ENCODE peak calls at places on chromosomes 3 and 15, in six cellular contexts. C, J, M, H, N and S are unnamed samples.

GRCh38 chr3:156382458-156383346 is 172.2 kb downstream of the SSR3 start:
- DNase-seq in M (peak; percentile 65), H (peak; percentile 52), J (no peak), C (peak; percentile 47), N (peak; percentile 24), S (peak; percentile 41)

GRCh38 chr3:75334299-75334698 is 329.8 kb upstream of the FRG2C start:
- DNase-seq in N (no peak), H (no peak), M (no peak), J (no peak), C (no peak), S (no peak)

GRCh38 chr3:186097663-186098451 is 11.0 kb downstream of the ETV5 start:
- DNase-seq in M (peak; percentile 71), J (no peak), C (peak; percentile 91), H (peak; percentile 52), N (peak; percentile 99), S (peak; percentile 78)

GRCh38 chr3:193595939-193596487 is 3.0 kb downstream of the OPA1 start:
- DNase-seq in C (no peak), M (no peak), J (no peak), N (no peak), H (no peak), S (no peak)

GRCh38 chr15:99476413-99477222 is 89.2 kb upstream of the MEF2A start:
- DNase-seq in N (peak; percentile 73), J (no peak), H (no peak), C (peak; percentile 87), M (no peak), S (peak; percentile 100)

GRCh38 chr15:60554494-60554893 is 75.6 kb upstream of the ICE2 start:
- DNase-seq in C (no peak), J (no peak), N (no peak), M (no peak), H (no peak), S (no peak)

GRCh38 chr3:136106101-136106500 is 90.0 kb downstream of the MSL2 start:
- DNase-seq in J (no peak), N (no peak), H (no peak), M (no peak), C (no peak), S (no peak)

GRCh38 chr15:70231484-70231883 is 133.8 kb upstream of the TLE3 start:
- DNase-seq in C (no peak), H (no peak), N (no peak), M (no peak), J (no peak), S (no peak)

GRCh38 chr15:98941595-98942255 is 65.9 kb downstream of the PGPEP1L start:
- DNase-seq in C (peak; percentile 71), N (no peak), J (no peak), M (no peak), H (no peak), S (no peak)

GRCh38 chr15:99706557-99707303 is 26.5 kb downstream of the LYSMD4 start:
- DNase-seq in M (no peak), H (no peak), N (no peak), C (no peak), J (no peak), S (no peak)

GRCh38 chr3:45612918-45613602 is 18.5 kb downstream of the LIMD1 start:
- DNase-seq in J (peak; percentile 91), H (no peak), C (no peak), M (no peak), N (no peak), S (peak; percentile 23)

GRCh38 chr3:114144909-114145688 is 33.8 kb downstream of the DRD3 start:
- DNase-seq in J (no peak), C (peak; percentile 5), H (no peak), N (no peak), M (no peak), S (peak; percentile 94)

DNA sequence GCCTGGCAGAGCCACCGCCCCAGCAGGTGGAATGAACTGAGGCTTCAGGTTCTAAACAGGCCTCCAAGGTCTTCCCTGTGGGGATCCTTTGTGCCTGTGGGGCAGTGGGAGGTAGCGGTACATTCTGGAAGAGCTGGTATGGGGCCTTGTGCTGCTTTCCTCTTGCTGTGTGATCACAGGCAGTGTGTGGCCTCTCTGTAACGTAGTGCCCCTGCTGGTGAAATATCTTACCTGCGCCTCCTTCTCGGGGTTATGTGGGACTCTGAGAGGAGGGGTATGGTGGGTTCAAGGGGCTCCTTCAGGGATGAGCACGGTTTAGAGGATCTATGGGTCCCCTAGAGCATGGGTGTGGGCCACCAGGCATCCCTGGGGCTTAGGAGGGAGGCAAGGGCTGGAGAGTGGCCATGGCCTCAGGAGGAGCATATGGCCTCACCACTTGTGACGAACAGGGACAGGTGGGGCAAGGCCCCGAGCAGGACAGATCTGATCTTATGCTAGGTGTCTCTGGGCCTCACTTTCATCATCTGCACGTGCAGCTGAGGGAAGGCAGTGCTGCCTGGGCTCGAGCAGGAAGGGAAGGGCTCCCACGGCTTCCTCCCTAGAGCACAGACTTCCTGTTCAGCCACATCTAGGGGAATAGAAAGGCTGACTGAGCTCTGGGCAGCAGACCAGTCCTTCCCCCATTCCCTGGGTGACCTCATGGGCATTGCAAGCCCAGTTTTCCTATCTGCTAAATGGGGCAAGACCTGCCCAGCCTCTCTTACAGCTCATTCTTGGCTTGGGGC is 1.9 kb upstream of the ALS2CL start:
- DNase-seq in N (no peak), J (no peak), C (peak; percentile 40), M (peak; percentile 51), H (peak; percentile 62), S (no peak)
- TF ChIP-seq BHLHE40 in N (no peak), J (peak; percentile 74), C (no peak), M (no peak), H (peak; percentile 79), S (no peak)

GRCh38 chr3:112745567-112746248 is 101.0 kb downstream of the CD200R1L start:
- DNase-seq in H (no peak), J (no peak), M (no peak), N (no peak), C (no peak), S (peak; percentile 29)

GRCh38 chr3:112744068-112744467 is 102.6 kb downstream of the CD200R1L start:
- DNase-seq in H (no peak), C (no peak), M (no peak), J (no peak), N (no peak), S (no peak)

GRCh38 chr3:112746675-112747276 is 99.9 kb downstream of the CD200R1L start:
- DNase-seq in J (no peak), C (peak; percentile 79), N (no peak), H (no peak), M (no peak), S (peak; percentile 77)

GRCh38 chr3:112742934-112743333 is 102.0 kb upstream of the CCDC80 start:
- DNase-seq in J (no peak), N (no peak), H (no peak), C (no peak), M (no peak), S (no peak)

DNA sequence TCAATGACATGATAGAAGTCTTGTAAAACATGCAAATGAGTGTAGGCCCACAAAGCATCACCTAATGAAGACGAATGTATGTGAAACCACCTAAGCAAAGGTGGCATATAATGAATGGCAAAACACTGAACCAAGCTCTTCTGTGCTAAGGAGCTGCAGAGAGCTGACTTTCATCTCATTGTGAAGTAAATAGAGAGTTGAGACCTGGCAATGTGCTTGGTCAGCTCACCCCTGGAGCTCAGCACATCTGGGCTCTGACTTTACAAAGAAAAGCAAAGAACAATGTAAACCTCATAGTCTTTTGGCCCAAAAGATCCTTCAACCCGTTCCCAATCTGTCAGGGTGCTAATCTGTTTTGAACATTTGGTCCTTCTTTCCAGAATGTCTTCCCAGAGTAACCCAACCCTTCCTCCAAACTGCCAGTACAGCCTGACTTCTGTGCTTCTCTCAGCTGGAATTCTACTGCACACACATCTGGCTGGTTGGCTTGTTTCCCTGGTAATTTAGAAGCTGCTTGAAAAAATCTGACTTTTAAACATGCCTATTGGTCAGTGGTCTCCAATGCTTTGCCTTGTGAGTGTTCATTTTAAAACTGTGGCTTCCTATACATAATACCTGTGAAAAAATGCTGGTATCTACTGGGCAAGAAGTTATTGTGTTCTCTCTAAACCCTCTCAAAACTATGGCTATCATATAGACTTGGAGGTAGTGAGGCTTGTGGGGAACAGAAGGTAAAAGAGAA is 101.7 kb downstream of the CD200R1L start:
- DNase-seq in M (no peak), N (no peak), C (no peak), H (no peak), J (no peak), S (peak; percentile 31)
- TF ChIP-seq BHLHE40 in M (no peak), N (no peak), C (no peak), H (no peak), J (no peak), S (no peak)

GRCh38 chr3:194961149-194961548 is 275.5 kb downstream of the FAM43A start:
- DNase-seq in C (no peak), J (no peak), M (no peak), N (no peak), H (no peak), S (no peak)
- TF ChIP-seq BHLHE40 in C (no peak), J (no peak), M (no peak), N (no peak), H (no peak), S (no peak)

GRCh38 chr3:140363801-140364200 is 314.1 kb upstream of the TRIM42 start:
- DNase-seq in J (no peak), M (no peak), N (no peak), C (no peak), H (no peak), S (no peak)
- TF ChIP-seq BHLHE40 in J (no peak), M (no peak), N (no peak), C (no peak), H (no peak), S (no peak)

DNA sequence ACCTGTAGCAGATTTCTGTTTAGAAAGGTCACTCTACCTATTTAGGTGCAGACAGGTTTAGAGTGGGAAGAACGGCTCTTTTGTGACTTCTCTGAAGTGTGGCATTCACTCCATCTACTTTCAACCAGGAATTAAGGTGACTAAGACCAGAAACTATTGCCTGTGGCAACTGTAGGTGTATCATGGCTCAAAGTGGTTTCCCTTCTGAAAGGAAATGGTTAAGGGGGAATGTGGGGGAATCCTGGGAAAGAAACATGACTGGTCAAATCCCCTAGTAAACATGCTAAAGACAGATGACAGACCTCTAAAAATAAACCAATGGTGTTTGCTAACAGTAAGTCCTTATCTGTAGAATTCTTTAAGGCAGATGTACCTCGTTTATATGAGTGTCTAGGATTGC is 57.0 kb downstream of the MEGF11 start:
- DNase-seq in J (no peak), N (no peak), C (no peak), H (no peak), M (no peak), S (peak; percentile 2)
- TF ChIP-seq BHLHE40 in J (no peak), N (no peak), C (no peak), H (no peak), M (no peak), S (no peak)

DNA sequence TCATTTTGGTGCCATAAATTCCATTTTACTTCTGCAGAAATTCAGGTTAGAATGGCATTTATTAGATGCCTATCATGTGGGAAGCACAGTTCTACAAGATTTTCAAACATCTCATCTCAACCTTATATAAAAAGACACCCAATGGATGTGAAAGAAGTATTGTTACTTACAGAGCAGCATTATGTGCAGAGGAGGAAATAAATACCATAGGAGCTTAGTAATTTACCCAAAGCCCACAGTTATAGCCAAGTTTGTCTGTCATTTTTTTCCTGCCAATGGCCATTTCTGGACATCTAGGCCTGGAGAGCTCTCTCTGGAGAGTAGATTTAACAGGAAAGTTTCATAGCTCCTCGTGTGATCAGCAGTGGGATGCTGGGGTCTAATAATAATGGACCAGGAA is 659.4 kb upstream of the NAALADL2 start:
- DNase-seq in C (no peak), M (no peak), J (no peak), H (no peak), N (no peak), S (peak; percentile 18)
- TF ChIP-seq BHLHE40 in C (no peak), M (no peak), J (no peak), H (no peak), N (no peak), S (no peak)